ENCODE peak calls at places on chromosomes 1 and 21, in nine cellular contexts. G is mesothelial cell of epicardium; E is right atrium auricular region; T is GM10248; I is AG04450; B is effector CD8-positive, alpha-beta T cell; U is suprapubic skin; Q is stimulated activated CD4-positive, alpha-beta T cell treated with anti-CD3 and anti-CD28 coated beads, Interleukin-4, amount 100 ng/mL, for 1 hour; V is nephron progenitor cell. S is an unnamed sample.

GRCh38 chr1:228165372-228166169 is at the start of gene IBA57:
- DNase-seq in G (peak), E (peak), T (peak), I (peak), B (peak), U (peak), Q (peak), V (peak), S (peak)

GRCh38 chr1:17437260-17438175 is 2.0 kb downstream of the RCC2 start:
- DNase-seq in G (peak), E (no peak), T (peak), I (no peak), B (peak), U (no peak), Q (peak), V (peak), S (peak)

GRCh38 chr1:160682983-160683886 is 28.4 kb downstream of the CD48 start:
- DNase-seq in G (no peak), E (no peak), T (no peak), I (no peak), B (no peak), U (no peak), Q (no peak), V (no peak), S (no peak)

GRCh38 chr1:207868769-207869721 is 41.9 kb downstream of the CD34 start:
- DNase-seq in G (peak), E (peak), T (peak), I (no peak), B (peak), U (peak), Q (peak), V (peak), S (peak)

GRCh38 chr21:44875341-44875740 is 1.9 kb upstream of the PTTG1IP start:
- DNase-seq in G (no peak), E (no peak), T (no peak), I (no peak), B (no peak), U (no peak), Q (no peak), V (no peak), S (peak)

GRCh38 chr1:241181971-241182370 is 175.0 kb downstream of the RGS7 start:
- DNase-seq in G (no peak), E (no peak), T (no peak), I (no peak), B (no peak), U (no peak), Q (no peak), V (no peak), S (no peak)

GRCh38 chr1:96308314-96308713 is 413.3 kb upstream of the PTBP2 start:
- DNase-seq in G (no peak), E (no peak), T (no peak), I (no peak), B (no peak), U (no peak), Q (no peak), V (no peak), S (no peak)

GRCh38 chr21:46503922-46504539 is 45.3 kb downstream of the DIP2A start:
- DNase-seq in G (no peak), E (no peak), T (peak), I (no peak), B (no peak), U (no peak), Q (no peak), V (no peak), S (no peak)

GRCh38 chr1:232519186-232519585 is 110.7 kb downstream of the SIPA1L2 start:
- DNase-seq in G (no peak), E (no peak), T (no peak), I (no peak), B (no peak), U (no peak), Q (no peak), V (no peak), S (no peak)

GRCh38 chr21:43657355-43658093 is 1.8 kb downstream of the HSF2BP start:
- DNase-seq in G (no peak), E (no peak), T (no peak), I (no peak), B (no peak), U (no peak), Q (no peak), V (no peak), S (no peak)

GRCh38 chr1:114353233-114353632 is 157.8 kb downstream of the TRIM33 start:
- DNase-seq in G (peak), E (peak), T (no peak), I (peak), B (no peak), U (no peak), Q (no peak), V (no peak), S (no peak)

GRCh38 chr1:235329139-235329808 is 904 bp downstream of the GGPS1 start:
- DNase-seq in G (peak), E (no peak), T (peak), I (no peak), B (no peak), U (no peak), Q (peak), V (peak), S (peak)

GRCh38 chr1:109667452-109668122 is at the start of gene GSTM2:
- DNase-seq in G (peak), E (peak), T (peak), I (peak), B (peak), U (peak), Q (peak), V (peak), S (peak)

GRCh38 chr1:244730934-244731434 is 78.1 kb downstream of the DESI2 start:
- DNase-seq in G (no peak), E (no peak), T (no peak), I (no peak), B (no peak), U (peak), Q (no peak), V (no peak), S (no peak)

S was measured in T47D.